ENCODE peak calls at places on chromosome 22, in five cellular contexts. A is fibroblast of lung, P is HCT116, E is Peyer's patch, L is stomach. Z is an unnamed sample. For H3K36me3, the result is how much of the 10 kb centered on the place peaks cover.

GRCh38 chr22:47148956-47149748 is 386.7 kb downstream of the TBC1D22A start:
- DNase-seq in A (no peak), P (no peak), E (no peak), L (no peak), Z (no peak)

GRCh38 chr22:46749682-46750529 is 11.9 kb upstream of the CERK start:
- DNase-seq in A (no peak), P (no peak), E (no peak), L (no peak), Z (no peak)

GRCh38 chr22:37482244-37482643 is 3.9 kb downstream of the MFNG start:
- DNase-seq in A (no peak), P (no peak), E (no peak), L (no peak), Z (no peak)

GRCh38 chr22:22941831-22942510 is 54.4 kb downstream of the IGLL5 start:
- DNase-seq in A (no peak), P (no peak), E (peak), L (peak), Z (no peak)

GRCh38 chr22:17638432-17639237 is at the start of gene BCL2L13:
- DNase-seq in A (peak), P (peak), E (peak), L (peak), Z (no peak)

GRCh38 chr22:44068422-44069191 is 44.5 kb downstream of the PARVB start:
- DNase-seq in A (no peak), P (no peak), E (no peak), L (no peak), Z (no peak)

GRCh38 chr22:28917747-28918543 is 34.6 kb downstream of the ZNRF3 start:
- DNase-seq in A (peak), P (peak), E (peak), L (peak), Z (no peak)

GRCh38 chr22:36293606-36294292 is 40.8 kb downstream of the APOL1 start:
- DNase-seq in A (no peak), P (no peak), E (peak), L (no peak), Z (no peak)

GRCh38 chr22:21687685-21688259 is 22.0 kb downstream of the PPIL2 start:
- DNase-seq in A (no peak), P (no peak), E (no peak), L (no peak), Z (no peak)

GRCh38 chr22:21688341-21688705 is 22.5 kb downstream of the PPIL2 start:
- DNase-seq in A (no peak), P (no peak), E (no peak), L (no peak), Z (no peak)

GRCh38 chr22:21691773-21692172 is 26.0 kb downstream of the PPIL2 start:
- DNase-seq in A (no peak), P (no peak), E (no peak), L (no peak), Z (no peak)

GRCh38 chr22:21688706-21689381 is 23.0 kb downstream of the PPIL2 start:
- DNase-seq in A (no peak), P (no peak), E (no peak), L (no peak), Z (no peak)

GRCh38 chr22:21690401-21690801 is 24.6 kb downstream of the PPIL2 start:
- DNase-seq in A (no peak), P (no peak), E (no peak), L (no peak), Z (no peak)
- H3K36me3 ChIP-seq in A (under half), P (under half), E (under half), L (half or more), Z (under half)

GRCh38 chr22:19483481-19484244 is 3.9 kb downstream of the CDC45 start:
- DNase-seq in A (no peak), P (no peak), E (no peak), L (no peak), Z (no peak)

GRCh38 chr22:19479358-19480172 is at the start of gene CDC45:
- DNase-seq in A (peak), P (peak), E (peak), L (peak), Z (peak)

GRCh38 chr22:19480173-19480568 is 451 bp downstream of the CDC45 start:
- DNase-seq in A (no peak), P (no peak), E (no peak), L (no peak), Z (no peak)

GRCh38 chr22:19480789-19481188 is 1.1 kb downstream of the CDC45 start:
- DNase-seq in A (no peak), P (no peak), E (no peak), L (no peak), Z (no peak)

GRCh38 chr22:19482297-19482696 is 2.6 kb downstream of the CDC45 start:
- DNase-seq in A (no peak), P (no peak), E (no peak), L (peak), Z (no peak)
- H3K36me3 ChIP-seq in A (under half), P (under half), E (under half), L (under half), Z (under half)

DNA sequence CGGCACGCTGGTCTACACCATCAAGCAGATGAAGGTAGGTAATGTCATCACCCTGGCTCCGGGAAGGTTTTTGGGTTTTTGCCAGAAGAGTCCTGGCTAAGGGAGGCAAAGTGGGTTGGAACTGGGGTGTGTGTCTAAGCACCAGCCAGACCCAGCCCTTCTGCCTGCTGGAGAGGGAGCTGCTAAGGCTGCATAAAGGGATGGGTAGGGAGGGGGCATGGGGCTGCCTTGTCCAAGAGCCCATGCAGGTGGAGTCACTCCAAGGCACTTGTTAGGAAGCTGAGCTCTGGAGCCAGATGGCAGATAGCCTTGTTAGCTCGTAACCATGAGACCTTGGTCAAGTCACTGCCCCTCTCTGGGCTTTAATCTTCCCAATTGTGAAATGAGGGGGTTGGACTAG is 48.0 kb downstream of the TIMP3 start:
- DNase-seq in A (no peak), P (no peak), E (no peak), L (no peak), Z (no peak)
- H3K36me3 ChIP-seq in A (under half), P (under half), E (under half), L (under half), Z (under half)

GRCh38 chr22:19466848-19467752 is 11.9 kb downstream of the UFD1 start:
- DNase-seq in A (no peak), P (no peak), E (no peak), L (no peak), Z (no peak)

GRCh38 chr22:19466126-19466716 is 12.8 kb downstream of the UFD1 start:
- DNase-seq in A (no peak), P (no peak), E (no peak), L (no peak), Z (no peak)

GRCh38 chr22:19470010-19470409 is 9.0 kb downstream of the UFD1 start:
- DNase-seq in A (no peak), P (no peak), E (no peak), L (no peak), Z (no peak)

GRCh38 chr22:19469421-19469820 is 9.6 kb downstream of the UFD1 start:
- DNase-seq in A (no peak), P (no peak), E (no peak), L (no peak), Z (no peak)

DNA sequence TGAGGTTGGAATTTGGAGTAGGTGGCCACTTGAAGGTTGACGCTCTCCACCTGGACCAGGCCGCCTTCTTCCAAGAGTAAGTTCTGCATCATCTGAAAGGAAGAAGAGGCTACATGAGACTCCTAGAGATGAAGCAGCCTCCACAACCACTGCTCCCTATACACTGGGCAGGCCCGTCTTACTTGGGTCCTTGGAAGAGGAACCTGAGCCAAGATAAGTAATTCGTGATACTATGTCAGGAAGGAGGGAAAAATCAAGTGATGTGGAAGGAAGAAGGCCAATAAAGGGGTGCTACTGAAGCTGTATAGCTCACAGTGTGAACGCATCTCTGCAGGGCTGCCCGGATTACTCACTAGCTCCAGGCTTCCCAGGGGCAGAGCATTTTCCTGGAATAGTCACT is 11.1 kb downstream of the UFD1 start:
- DNase-seq in A (no peak), P (no peak), E (no peak), L (no peak), Z (no peak)
- H3K36me3 ChIP-seq in A (under half), P (half or more), E (under half), L (half or more), Z (half or more)